ENCODE peak calls at places on chromosome 14, in eight cellular contexts. K is SK-N-SH, A is ovary, P is sigmoid colon, Y is GM12878, Q is transverse colon, T is stomach, I is suprapubic skin. E is an unnamed sample.
A peak's percentile ranks its signal among the peaks of the same experiment; 100 is the strongest.

GRCh38 chr14:89351364-89351957 is 65.6 kb downstream of the FOXN3 start:
- DNase-seq in I (no peak), A (peak; percentile 82), Y (peak; percentile 54), Q (peak; percentile 35), T (peak; percentile 76), K (no peak), P (no peak), E (no peak)

GRCh38 chr14:60175255-60175902 is 10.2 kb upstream of the DHRS7 start:
- DNase-seq in Y (no peak), A (no peak), Q (no peak), I (no peak), P (no peak), K (no peak), T (no peak), E (no peak)

GRCh38 chr14:103057028-103057371 is 349 bp downstream of the CDC42BPB start:
- DNase-seq in A (peak; percentile 67), I (peak; percentile 74), K (peak; percentile 43), T (no peak), P (peak; percentile 80), Y (no peak), Q (no peak), E (no peak)

GRCh38 chr14:76908834-76909233 is 82.6 kb downstream of the LRRC74A start:
- DNase-seq in P (no peak), A (no peak), I (no peak), K (no peak), Q (peak; percentile 31), T (no peak), Y (peak; percentile 45), E (no peak)

GRCh38 chr14:47040490-47040889 is 388.9 kb upstream of the RPL10L start:
- DNase-seq in Y (no peak), A (no peak), P (no peak), Q (no peak), K (no peak), I (no peak), T (no peak), E (no peak)

GRCh38 chr14:65321370-65321875 is 91.1 kb upstream of the FUT8 start:
- DNase-seq in A (no peak), K (no peak), Q (no peak), I (no peak), P (no peak), Y (peak; percentile 82), T (no peak), E (no peak)

GRCh38 chr14:47435331-47435965 is 240.0 kb downstream of the MDGA2 start:
- DNase-seq in A (no peak), Y (no peak), K (no peak), Q (no peak), T (no peak), P (no peak), I (no peak), E (no peak)

GRCh38 chr14:81137316-81137715 is 83.4 kb downstream of the GTF2A1 start:
- DNase-seq in T (no peak), Q (no peak), A (no peak), I (no peak), P (no peak), Y (no peak), K (peak; percentile 24), E (no peak)

GRCh38 chr14:35342160-35343010 is 50.2 kb downstream of the PSMA6 start:
- DNase-seq in Y (no peak), I (no peak), A (peak; percentile 62), K (no peak), P (peak; percentile 95), Q (no peak), T (peak; percentile 65), E (no peak)

GRCh38 chr14:89543420-89543790 is 126.4 kb upstream of the FOXN3 start:
- DNase-seq in A (peak; percentile 44), K (no peak), I (no peak), P (no peak), Y (no peak), Q (no peak), T (peak; percentile 32), E (no peak)

GRCh38 chr14:67934087-67934486 is 114.5 kb downstream of the RAD51B start:
- DNase-seq in K (peak; percentile 53), T (no peak), Q (peak; percentile 18), I (no peak), P (no peak), Y (peak; percentile 42), A (no peak), E (no peak)

DNA sequence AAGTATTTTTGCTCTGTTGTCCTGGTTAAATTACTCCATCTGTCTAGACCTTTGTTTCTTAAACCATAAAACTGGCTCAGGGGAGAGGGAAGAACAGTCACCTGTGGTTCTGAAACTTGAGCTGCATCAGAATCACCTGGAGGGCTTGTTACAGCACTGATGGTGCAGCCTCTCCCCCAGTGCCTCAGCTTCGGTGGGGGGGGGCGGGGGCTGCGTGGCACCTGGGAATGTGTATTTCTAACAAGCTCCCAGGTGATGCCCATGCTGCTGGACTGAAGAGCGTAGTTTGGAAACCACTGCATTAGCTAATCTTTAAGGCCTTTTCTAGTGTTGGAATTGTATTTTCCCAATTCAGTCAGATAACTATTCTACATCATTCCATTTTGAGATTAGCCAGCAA is 42.7 kb downstream of the GPHB5 start:
- DNase-seq in K (no peak), A (no peak), Q (no peak), P (no peak), I (no peak), Y (no peak), T (no peak), E (no peak)
- TF ChIP-seq EP300 in K (no peak), A (no peak), Q (no peak), P (no peak), I (no peak), Y (no peak), T (no peak), E (no peak)

DNA sequence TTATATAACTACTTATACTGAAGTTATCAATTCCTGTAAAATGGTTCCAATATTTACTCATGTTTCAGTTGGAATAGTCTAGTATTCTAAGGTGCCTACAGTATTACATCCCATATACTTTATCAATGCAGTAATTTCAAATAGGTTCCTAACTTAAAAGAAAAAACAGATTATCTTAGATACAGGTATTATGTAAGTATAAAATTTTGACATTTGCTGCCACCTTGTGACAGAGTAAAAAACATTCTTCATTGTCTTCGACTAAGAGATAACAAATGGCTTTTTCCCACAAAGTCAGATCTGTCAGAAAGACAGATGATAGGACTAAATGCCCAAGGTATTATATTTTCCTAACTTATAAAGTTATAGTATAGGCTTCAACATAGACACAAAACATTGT is 78.7 kb downstream of the TXNDC16 start:
- DNase-seq in K (peak; percentile 16), A (no peak), P (no peak), T (no peak), Y (no peak), Q (no peak), I (no peak), E (no peak)
- TF ChIP-seq EP300 in K (no peak), A (no peak), P (no peak), T (no peak), Y (no peak), Q (no peak), I (no peak), E (no peak)

GRCh38 chr14:55581011-55581806 is 1.2 kb downstream of the KTN1 start:
- DNase-seq in Y (no peak), Q (peak; percentile 44), T (peak; percentile 42), P (peak; percentile 77), K (peak; percentile 72), A (peak; percentile 67), I (peak; percentile 79), E (no peak)

GRCh38 chr14:55577229-55577628 is 2.8 kb upstream of the KTN1 start:
- DNase-seq in Q (no peak), K (no peak), I (no peak), P (no peak), T (no peak), A (no peak), Y (no peak), E (no peak)

GRCh38 chr14:55579724-55580400 is at the start of gene KTN1:
- DNase-seq in A (peak; percentile 86), P (peak; percentile 90), T (peak; percentile 86), Q (peak; percentile 89), K (peak; percentile 94), I (peak; percentile 82), Y (no peak), E (peak; percentile 36)

GRCh38 chr14:55580401-55581010 is 499 bp downstream of the KTN1 start:
- DNase-seq in P (peak; percentile 68), T (peak; percentile 36), Y (no peak), Q (peak; percentile 47), A (peak; percentile 67), K (peak; percentile 79), I (peak; percentile 64), E (no peak)

GRCh38 chr14:55578511-55578910 is 1.5 kb upstream of the KTN1 start:
- DNase-seq in I (no peak), K (peak; percentile 12), Q (no peak), Y (no peak), P (no peak), T (no peak), A (no peak), E (no peak)
- TF ChIP-seq EP300 in I (no peak), K (no peak), Q (no peak), Y (no peak), P (no peak), T (no peak), A (no peak), E (no peak)

GRCh38 chr14:59133709-59134108 is 54.8 kb upstream of the DAAM1 start:
- DNase-seq in I (no peak), Q (no peak), K (no peak), T (no peak), P (no peak), Y (no peak), A (no peak), E (no peak)

GRCh38 chr14:59134307-59134706 is 54.2 kb upstream of the DAAM1 start:
- DNase-seq in Q (no peak), A (no peak), P (no peak), K (no peak), T (no peak), I (no peak), Y (no peak), E (no peak)

GRCh38 chr14:59133202-59133601 is 55.3 kb upstream of the DAAM1 start:
- DNase-seq in Q (no peak), P (no peak), Y (no peak), T (no peak), K (no peak), I (no peak), A (no peak), E (no peak)

GRCh38 chr14:59130472-59130871 is 58.0 kb upstream of the DAAM1 start:
- DNase-seq in K (no peak), A (no peak), Q (no peak), I (no peak), Y (no peak), P (peak; percentile 71), T (no peak), E (no peak)

DNA sequence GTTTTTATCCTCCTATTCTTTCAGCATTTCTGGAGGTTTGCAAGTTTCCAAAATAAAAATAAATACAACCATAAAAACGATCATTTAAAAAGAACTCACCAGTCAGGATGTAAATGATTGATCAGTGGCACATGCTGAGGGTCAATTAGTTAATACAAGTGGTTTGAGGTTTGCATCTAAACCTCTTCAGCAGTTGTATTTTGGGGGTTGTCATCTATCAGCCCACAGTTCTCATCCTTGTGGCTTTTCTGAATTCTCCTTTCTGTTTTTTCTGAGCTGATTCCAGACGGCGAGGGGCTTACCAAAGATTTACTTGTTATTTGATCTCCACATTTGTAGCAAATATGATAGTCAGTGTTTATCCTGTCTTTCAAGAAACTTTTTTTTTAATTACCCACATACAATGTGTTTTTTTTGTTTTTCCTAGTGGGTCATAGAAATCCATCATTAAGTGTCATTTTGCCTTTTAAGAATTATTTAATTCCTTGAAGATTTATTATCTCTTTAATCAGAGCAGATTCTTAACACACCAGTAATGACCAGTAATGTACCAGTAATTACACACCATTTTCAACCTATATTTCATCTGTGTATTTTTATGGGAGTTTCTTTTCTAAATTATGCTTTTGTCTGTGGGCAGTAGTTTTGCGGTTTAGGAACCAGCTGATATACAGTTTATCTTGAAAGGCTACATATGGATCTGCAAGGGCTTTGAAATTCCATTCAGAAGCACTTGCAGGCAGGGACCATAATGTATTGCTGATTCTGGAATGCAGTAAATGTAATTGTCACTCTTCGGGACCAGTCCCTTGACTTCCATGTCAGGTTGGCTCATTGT is 56.3 kb upstream of the DAAM1 start:
- DNase-seq in I (no peak), T (no peak), Q (no peak), P (no peak), Y (no peak), K (no peak), A (no peak), E (no peak)
- TF ChIP-seq EP300 in I (no peak), T (no peak), Q (no peak), P (no peak), Y (no peak), K (no peak), A (no peak), E (no peak)